ENCODE peak calls at places on chromosomes 3 and 15, in six cellular contexts. Y is activated CD4-positive, alpha-beta T cell treated with anti-CD3 and anti-CD28 coated beads for 48 hours; W is ureter; P is K562; U is stimulated activated CD4-positive, alpha-beta T cell treated with anti-CD3 and anti-CD28 coated beads, Interleukin-12 subunit alpha, Interleukin-12 subunit beta, amount 100 ng/mL, for 4 hours; S is left ventricle myocardium inferior. R is an unnamed sample.

GRCh38 chr3:183968846-183969245 is 48.8 kb downstream of the ABCC5 start:
- DNase-seq in Y (no peak), W (no peak), P (no peak), U (no peak), S (no peak), R (no peak)

GRCh38 chr15:52434885-52435284 is 93.8 kb downstream of the MYO5A start:
- DNase-seq in Y (no peak), W (no peak), P (no peak), U (no peak), S (no peak), R (no peak)

GRCh38 chr3:116341916-116342315 is 103.4 kb downstream of the LSAMP start:
- DNase-seq in Y (no peak), W (no peak), P (no peak), U (no peak), S (no peak), R (no peak)

GRCh38 chr3:158403013-158403412 is 168.0 kb upstream of the MLF1 start:
- DNase-seq in Y (no peak), W (no peak), P (no peak), U (no peak), S (no peak), R (no peak)

GRCh38 chr3:180680097-180680430 is 775 bp upstream of the CCDC39 start:
- DNase-seq in Y (peak), W (no peak), P (no peak), U (no peak), S (no peak), R (peak)

GRCh38 chr3:107384907-107385306 is 7.7 kb downstream of the CCDC54 start:
- DNase-seq in Y (no peak), W (no peak), P (no peak), U (no peak), S (no peak), R (peak)

GRCh38 chr3:131549340-131549739 is 46.6 kb upstream of the MRPL3 start:
- DNase-seq in Y (peak), W (no peak), P (peak), U (no peak), S (no peak), R (no peak)

GRCh38 chr3:33317963-33318708 is 40.9 kb downstream of the FBXL2 start:
- DNase-seq in Y (no peak), W (no peak), P (no peak), U (no peak), S (no peak), R (no peak)

GRCh38 chr15:32042269-32042996 is 12.1 kb downstream of the CHRNA7 start:
- DNase-seq in Y (no peak), W (no peak), P (no peak), U (no peak), S (no peak), R (no peak)

GRCh38 chr15:100253640-100254039 is 88.1 kb downstream of the ADAMTS17 start:
- DNase-seq in Y (no peak), W (peak), P (no peak), U (no peak), S (no peak), R (no peak)

GRCh38 chr3:27900316-27900715 is 178.2 kb upstream of the EOMES start:
- DNase-seq in Y (peak), W (no peak), P (no peak), U (no peak), S (no peak), R (no peak)

GRCh38 chr15:80932989-80933388 is 56.6 kb downstream of the MESD start:
- DNase-seq in Y (no peak), W (peak), P (no peak), U (no peak), S (peak), R (no peak)

GRCh38 chr3:160265088-160265487 is 39.9 kb downstream of the C3orf80 start:
- DNase-seq in Y (no peak), W (no peak), P (no peak), U (no peak), S (no peak), R (no peak)

GRCh38 chr3:46080124-46080991 is 53.1 kb upstream of the XCR1 start:
- DNase-seq in Y (no peak), W (no peak), P (no peak), U (no peak), S (no peak), R (no peak)

GRCh38 chr3:30644615-30645014 is 38.2 kb downstream of the TGFBR2 start:
- DNase-seq in Y (peak), W (peak), P (no peak), U (no peak), S (peak), R (no peak)

GRCh38 chr3:44968447-44968858 is 7.5 kb downstream of the ZDHHC3 start:
- DNase-seq in Y (no peak), W (no peak), P (no peak), U (no peak), S (no peak), R (no peak)

GRCh38 chr15:66232267-66232625 is 21.3 kb downstream of the MEGF11 start:
- DNase-seq in Y (no peak), W (no peak), P (no peak), U (no peak), S (no peak), R (no peak)

GRCh38 chr3:147843331-147843730 is 434.2 kb downstream of the ZIC1 start:
- DNase-seq in Y (no peak), W (no peak), P (no peak), U (no peak), S (no peak), R (no peak)

GRCh38 chr3:66196633-66197032 is 24.2 kb upstream of the SLC25A26 start:
- DNase-seq in Y (no peak), W (no peak), P (no peak), U (no peak), S (no peak), R (no peak)

GRCh38 chr3:178289544-178290160 is 246.6 kb upstream of the KCNMB2 start:
- DNase-seq in Y (no peak), W (no peak), P (no peak), U (no peak), S (peak), R (no peak)

GRCh38 chr15:31275331-31276262 is 51.0 kb upstream of the KLF13 start:
- DNase-seq in Y (no peak), W (no peak), P (no peak), U (no peak), S (no peak), R (no peak)

R was measured in hippocampal formation.